ENCODE peak calls at places on chromosome 5, in five cellular contexts. M is activated naive CD8-positive, alpha-beta T cell treated with anti-CD3 and anti-CD28 coated beads, Interleukin-2, amount 50 U/mL, for 24 hours; K is tibial nerve; G is renal cortical epithelial cell; Y is myocyte. F is an unnamed sample.

GRCh38 chr5:134149571-134150303 is 27.0 kb downstream of the SKP1 start:
- DNase-seq in Y (no peak), K (no peak), M (no peak), G (peak; percentile 59), F (no peak)

GRCh38 chr5:126263567-126264173 is 159.5 kb upstream of the GRAMD2B start:
- DNase-seq in M (no peak), G (no peak), K (no peak), Y (no peak), F (no peak)

GRCh38 chr5:23007226-23007625 is 154.1 kb upstream of the CDH12 start:
- DNase-seq in Y (no peak), M (no peak), G (no peak), K (no peak), F (peak; percentile 51)

GRCh38 chr5:174608631-174609097 is 115.7 kb upstream of the MSX2 start:
- DNase-seq in M (peak; percentile 2), G (peak; percentile 88), K (no peak), Y (no peak), F (no peak)

GRCh38 chr5:27129926-27130325 is 91.5 kb upstream of the CDH9 start:
- DNase-seq in Y (peak; percentile 77), G (no peak), K (no peak), M (no peak), F (peak; percentile 13)

GRCh38 chr5:41790038-41790776 is 80.0 kb downstream of the OXCT1 start:
- DNase-seq in G (no peak), M (no peak), Y (no peak), K (no peak), F (peak; percentile 39)

GRCh38 chr5:173472164-173472563 is 143.9 kb upstream of the STC2 start:
- DNase-seq in G (peak; percentile 92), Y (peak; percentile 96), K (peak; percentile 70), M (no peak), F (peak; percentile 98)

GRCh38 chr5:35956429-35956828 is 18.0 kb upstream of the CAPSL start:
- DNase-seq in G (peak; percentile 60), M (no peak), K (no peak), Y (no peak), F (no peak)

GRCh38 chr5:149796025-149796424 is 65.9 kb downstream of the PPARGC1B start:
- DNase-seq in G (no peak), M (no peak), Y (no peak), K (no peak), F (no peak)

GRCh38 chr5:76930083-76930482 is 22.8 kb upstream of the CRHBP start:
- DNase-seq in Y (no peak), M (no peak), G (no peak), K (no peak), F (no peak)

GRCh38 chr5:178286226-178287090 is 53.9 kb upstream of the PHYKPL start:
- DNase-seq in G (no peak), M (no peak), K (no peak), Y (no peak), F (no peak)

GRCh38 chr5:180155331-180155881 is 53.6 kb downstream of the RASGEF1C start:
- DNase-seq in Y (peak; percentile 31), K (no peak), G (no peak), M (no peak), F (no peak)

GRCh38 chr5:161851691-161852299 is 3.9 kb downstream of the GABRA1 start:
- DNase-seq in M (no peak), Y (peak; percentile 0), K (no peak), G (peak; percentile 7), F (no peak)

GRCh38 chr5:103014983-103015382 is 105.0 kb downstream of the GIN1 start:
- DNase-seq in M (no peak), Y (no peak), K (no peak), G (peak; percentile 18), F (peak; percentile 37)

GRCh38 chr5:15932066-15932465 is 247.5 kb downstream of the MARCHF11 start:
- DNase-seq in Y (peak; percentile 48), G (no peak), K (no peak), M (no peak), F (no peak)

GRCh38 chr5:75457691-75458090 is 53.7 kb downstream of the CERT1 start:
- DNase-seq in M (no peak), K (no peak), Y (no peak), G (no peak), F (no peak)

GRCh38 chr5:39464096-39464495 is 39.3 kb upstream of the DAB2 start:
- DNase-seq in M (no peak), G (no peak), K (no peak), Y (peak; percentile 37), F (no peak)

GRCh38 chr5:53971096-53971495 is 339.3 kb downstream of the ARL15 start:
- DNase-seq in M (no peak), Y (peak; percentile 18), K (no peak), G (no peak), F (no peak)

GRCh38 chr5:14545308-14545707 is 36.3 kb upstream of the OTULINL start:
- DNase-seq in Y (no peak), M (no peak), K (no peak), G (no peak), F (no peak)

GRCh38 chr5:135543151-135543818 is 7.5 kb upstream of the NEUROG1 start:
- DNase-seq in Y (no peak), M (peak; percentile 8), G (no peak), K (no peak), F (no peak)

GRCh38 chr5:6732634-6733410 is 19.6 kb downstream of the TENT4A start:
- DNase-seq in M (no peak), G (peak; percentile 82), Y (peak; percentile 65), K (no peak), F (peak; percentile 81)

GRCh38 chr5:122605236-122605635 is 169.6 kb upstream of the SNX2 start:
- DNase-seq in M (no peak), Y (no peak), G (no peak), K (no peak), F (no peak)

GRCh38 chr5:122264610-122265009 is 47.4 kb upstream of the SNCAIP start:
- DNase-seq in M (no peak), Y (no peak), K (no peak), G (peak; percentile 82), F (no peak)

GRCh38 chr5:113606298-113607134 is 93.0 kb downstream of the YTHDC2 start:
- DNase-seq in M (peak; percentile 36), G (peak; percentile 19), Y (peak; percentile 56), K (no peak), F (peak; percentile 47)

GRCh38 chr5:111948078-111948477 is 191.1 kb upstream of the NREP start:
- DNase-seq in G (no peak), K (no peak), Y (peak; percentile 6), M (no peak), F (no peak)

GRCh38 chr5:169917425-169917824 is 62.9 kb downstream of the INSYN2B start:
- DNase-seq in M (no peak), G (peak; percentile 19), Y (no peak), K (no peak), F (no peak)

GRCh38 chr5:9187614-9188013 is 358.3 kb downstream of the SEMA5A start:
- DNase-seq in Y (no peak), M (no peak), K (no peak), G (no peak), F (no peak)

GRCh38 chr5:175603987-175604739 is 53.7 kb upstream of the HRH2 start:
- DNase-seq in M (no peak), Y (no peak), G (no peak), K (no peak), F (no peak)

GRCh38 chr5:40678021-40678939 is 1.4 kb upstream of the PTGER4 start:
- DNase-seq in G (peak; percentile 52), Y (peak; percentile 41), K (no peak), M (no peak), F (peak; percentile 26)

GRCh38 chr5:170545313-170545712 is 41.5 kb downstream of the KCNIP1 start:
- DNase-seq in M (no peak), Y (no peak), K (no peak), G (no peak), F (no peak)

F was measured in fibroblast of lung.